ENCODE peak calls at places on chromosomes 16 and 17, in nine cellular contexts. Q is PC-3, U is HFFc6, S is thoracic aorta, M is AG09319, L is astrocyte, X is GM20000, I is astrocyte of the cerebellum, O is endothelial cell. T is an unnamed sample.
A peak's percentile ranks its signal among the peaks of the same experiment; 100 is the strongest.

GRCh38 chr17:32161506-32162365 is 19.4 kb downstream of the RHOT1 start:
- DNase-seq in Q (peak; percentile 59), U (peak; percentile 90), S (no peak), M (no peak), L (peak; percentile 92), X (no peak), I (peak; percentile 67), O (no peak), T (no peak)

GRCh38 chr17:40168262-40168832 is 8.9 kb upstream of the RAPGEFL1 start:
- DNase-seq in Q (peak; percentile 65), U (peak; percentile 46), S (no peak), M (peak; percentile 40), L (peak; percentile 62), X (peak; percentile 66), I (peak; percentile 48), O (no peak), T (peak; percentile 71)

GRCh38 chr16:2486645-2487516 is 12.0 kb downstream of the TBC1D24 start:
- DNase-seq in Q (no peak), U (peak; percentile 22), S (no peak), M (no peak), L (no peak), X (peak; percentile 85), I (no peak), O (no peak), T (peak; percentile 85)

GRCh38 chr17:50443492-50444051 is 17.6 kb downstream of the ACSF2 start:
- DNase-seq in Q (no peak), U (no peak), S (no peak), M (no peak), L (no peak), X (no peak), I (no peak), O (no peak), T (no peak)

GRCh38 chr16:66651965-66652364 is 44.6 kb downstream of the CMTM4 start:
- DNase-seq in Q (no peak), U (no peak), S (no peak), M (no peak), L (no peak), X (no peak), I (no peak), O (no peak), T (no peak)

GRCh38 chr16:14007460-14007859 is 63.7 kb upstream of the MRTFB start:
- DNase-seq in Q (peak; percentile 76), U (peak; percentile 59), S (no peak), M (peak; percentile 60), L (peak; percentile 72), X (peak; percentile 26), I (peak; percentile 72), O (no peak), T (no peak)

GRCh38 chr16:68332411-68333121 is 21.7 kb downstream of the PRMT7 start:
- DNase-seq in Q (no peak), U (no peak), S (no peak), M (no peak), L (peak; percentile 25), X (no peak), I (peak; percentile 33), O (peak; percentile 54), T (no peak)

GRCh38 chr17:44840936-44841335 is 6.7 kb upstream of the HIGD1B start:
- DNase-seq in Q (no peak), U (no peak), S (no peak), M (no peak), L (no peak), X (no peak), I (no peak), O (no peak), T (no peak)

GRCh38 chr17:2706911-2707510 is 4.6 kb downstream of the CLUH start:
- DNase-seq in Q (no peak), U (no peak), S (no peak), M (no peak), L (no peak), X (no peak), I (no peak), O (no peak), T (no peak)

GRCh38 chr17:20999841-21000532 is 42.8 kb downstream of the USP22 start:
- DNase-seq in Q (no peak), U (no peak), S (no peak), M (no peak), L (no peak), X (no peak), I (no peak), O (no peak), T (no peak)

GRCh38 chr17:32516450-32516849 is 29.7 kb downstream of the CDK5R1 start:
- DNase-seq in Q (no peak), U (no peak), S (no peak), M (no peak), L (no peak), X (no peak), I (no peak), O (no peak), T (no peak)

DNA sequence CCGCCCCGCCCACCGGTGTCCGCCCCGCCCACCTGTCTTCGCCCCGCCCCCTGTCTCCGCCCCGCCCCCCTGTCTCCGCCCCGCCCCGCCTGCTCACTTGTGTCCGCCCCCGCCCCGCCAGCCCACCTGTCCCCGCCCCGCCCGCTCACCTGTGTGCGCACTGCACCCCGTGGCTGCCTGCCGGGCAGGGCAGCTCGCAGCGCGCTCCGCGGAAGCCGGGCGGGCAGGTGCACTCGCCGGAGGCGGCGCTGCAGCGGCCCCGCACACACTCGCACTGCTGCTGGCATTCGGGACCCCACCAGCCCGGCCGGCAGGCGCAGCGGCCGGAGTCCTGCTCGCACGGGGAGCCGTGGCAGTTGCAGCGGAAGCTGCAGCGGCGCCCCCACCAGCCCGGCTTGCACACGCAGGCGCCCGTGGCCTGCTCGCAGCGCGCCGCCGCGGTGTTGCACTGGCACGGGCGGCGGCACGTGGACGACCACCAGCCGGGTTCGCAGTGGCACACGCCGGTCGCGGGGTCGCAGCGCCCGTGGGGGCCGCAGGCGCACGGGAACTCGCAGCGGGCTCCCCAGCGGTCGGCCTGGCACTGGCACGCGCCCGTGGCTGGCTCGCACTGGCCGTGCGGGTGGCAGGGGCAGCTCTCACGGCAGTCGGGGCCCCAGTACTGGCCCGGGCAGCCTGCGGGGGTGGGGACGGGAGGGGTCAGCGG is 2.1 kb downstream of the SCARF1 start:
- DNase-seq in Q (peak; percentile 68), U (no peak), S (no peak), M (no peak), L (no peak), X (peak; percentile 87), I (no peak), O (peak; percentile 41), T (peak; percentile 74)
- TF ChIP-seq CTCF in Q (peak; percentile 31), U (peak; percentile 51), S (no peak), M (no peak), L (no peak), X (no peak), I (peak; percentile 12), O (peak; percentile 28), T (no peak)

GRCh38 chr17:80696964-80697363 is 152.3 kb downstream of the RPTOR start:
- DNase-seq in Q (no peak), U (no peak), S (no peak), M (no peak), L (no peak), X (no peak), I (no peak), O (no peak), T (no peak)
- TF ChIP-seq CTCF in Q (no peak), U (no peak), S (no peak), M (no peak), L (no peak), X (no peak), I (no peak), O (no peak), T (no peak)

GRCh38 chr16:29816694-29817441 is 916 bp downstream of the PAGR1 start:
- DNase-seq in Q (peak; percentile 49), U (peak; percentile 61), S (no peak), M (no peak), L (no peak), X (peak; percentile 55), I (no peak), O (peak; percentile 48), T (peak; percentile 53)
- TF ChIP-seq CTCF in Q (no peak), U (no peak), S (no peak), M (no peak), L (no peak), X (no peak), I (peak; percentile 30), O (no peak), T (no peak)

GRCh38 chr17:19753661-19754463 is 5.8 kb upstream of the ALDH3A1 start:
- DNase-seq in Q (peak; percentile 88), U (no peak), S (no peak), M (no peak), L (no peak), X (no peak), I (no peak), O (no peak), T (no peak)
- TF ChIP-seq CTCF in Q (peak; percentile 97), U (peak; percentile 48), S (peak; percentile 63), M (peak; percentile 26), L (peak; percentile 24), X (no peak), I (peak; percentile 58), O (peak; percentile 18), T (no peak)

DNA sequence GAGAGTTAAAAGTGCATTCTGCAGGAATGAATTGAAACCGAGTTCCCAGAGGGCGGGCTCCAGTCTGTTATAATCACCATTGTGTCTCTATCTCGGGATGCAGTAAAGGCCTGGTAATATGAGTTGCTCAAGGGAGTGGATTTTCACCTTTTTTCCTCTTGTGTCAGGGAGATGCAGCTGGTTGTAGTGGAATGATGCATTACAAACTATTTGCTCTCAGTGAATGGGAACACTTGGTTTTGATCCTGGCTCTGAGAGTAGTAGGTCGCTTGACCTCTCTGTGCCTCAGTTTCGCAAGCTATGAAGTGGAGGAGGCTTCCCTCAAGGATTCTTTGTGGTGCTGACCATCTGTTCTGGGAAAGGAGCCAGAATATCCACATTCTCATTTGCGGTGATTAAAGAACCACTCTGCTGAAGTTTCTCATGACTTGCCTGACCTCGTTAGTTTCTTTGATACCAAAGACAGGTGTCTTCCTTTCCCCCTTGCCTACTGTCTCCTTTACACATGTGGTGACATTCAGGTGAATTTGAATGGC is 115.9 kb downstream of the SNX29 start:
- DNase-seq in Q (peak; percentile 48), U (peak; percentile 71), S (no peak), M (peak; percentile 87), L (peak; percentile 94), X (no peak), I (peak; percentile 97), O (no peak), T (no peak)
- TF ChIP-seq CTCF in Q (no peak), U (no peak), S (no peak), M (no peak), L (no peak), X (no peak), I (no peak), O (no peak), T (no peak)